ENCODE peak calls at places on chromosomes 4 and X, in eight cellular contexts. One of them, this sample, is unnamed.

GRCh38 chr4:189124149-189124758 is 816.4 kb upstream of the FRG1 start:
- DNase-seq in dorsolateral prefrontal cortex: no peak
- DNase-seq in AG04450: peak
- DNase-seq in K562: no peak
- DNase-seq in colonic mucosa: no peak
- DNase-seq in left ventricle myocardium inferior: no peak
- DNase-seq in esophagus squamous epithelium: no peak
- DNase-seq in cardiac muscle cell: peak
- DNase-seq in this sample: peak

GRCh38 chr4:117560329-117560728 is 474.0 kb upstream of the NDST3 start:
- DNase-seq in left ventricle myocardium inferior: no peak
- DNase-seq in cardiac muscle cell: peak
- DNase-seq in K562: no peak
- DNase-seq in dorsolateral prefrontal cortex: no peak
- DNase-seq in colonic mucosa: no peak
- DNase-seq in esophagus squamous epithelium: no peak
- DNase-seq in AG04450: peak
- DNase-seq in this sample: no peak

GRCh38 chr4:92600638-92601037 is 296.9 kb downstream of the GRID2 start:
- DNase-seq in cardiac muscle cell: no peak
- DNase-seq in AG04450: no peak
- DNase-seq in left ventricle myocardium inferior: no peak
- DNase-seq in K562: no peak
- DNase-seq in dorsolateral prefrontal cortex: no peak
- DNase-seq in colonic mucosa: no peak
- DNase-seq in esophagus squamous epithelium: no peak
- DNase-seq in this sample: peak

GRCh38 chrX:38262715-38263620 is 42.3 kb upstream of the SRPX start:
- DNase-seq in dorsolateral prefrontal cortex: no peak
- DNase-seq in left ventricle myocardium inferior: no peak
- DNase-seq in colonic mucosa: no peak
- DNase-seq in cardiac muscle cell: peak
- DNase-seq in esophagus squamous epithelium: no peak
- DNase-seq in K562: no peak
- DNase-seq in AG04450: peak
- DNase-seq in this sample: no peak

GRCh38 chr4:8303081-8303480 is 33.5 kb downstream of the HTRA3 start:
- DNase-seq in esophagus squamous epithelium: no peak
- DNase-seq in dorsolateral prefrontal cortex: peak
- DNase-seq in cardiac muscle cell: no peak
- DNase-seq in AG04450: no peak
- DNase-seq in left ventricle myocardium inferior: no peak
- DNase-seq in K562: no peak
- DNase-seq in colonic mucosa: no peak
- DNase-seq in this sample: peak

GRCh38 chr4:129526812-129527211 is 430.9 kb downstream of the C4orf33 start:
- DNase-seq in left ventricle myocardium inferior: no peak
- DNase-seq in cardiac muscle cell: peak
- DNase-seq in colonic mucosa: no peak
- DNase-seq in esophagus squamous epithelium: no peak
- DNase-seq in K562: no peak
- DNase-seq in AG04450: no peak
- DNase-seq in dorsolateral prefrontal cortex: no peak
- DNase-seq in this sample: no peak

GRCh38 chrX:103747199-103747598 is 29.4 kb upstream of the PLP1 start:
- DNase-seq in left ventricle myocardium inferior: no peak
- DNase-seq in esophagus squamous epithelium: no peak
- DNase-seq in K562: no peak
- DNase-seq in cardiac muscle cell: no peak
- DNase-seq in dorsolateral prefrontal cortex: no peak
- DNase-seq in AG04450: no peak
- DNase-seq in colonic mucosa: no peak
- DNase-seq in this sample: no peak

GRCh38 chr4:18077808-18078207 is 56.3 kb upstream of the LCORL start:
- DNase-seq in AG04450: no peak
- DNase-seq in colonic mucosa: no peak
- DNase-seq in esophagus squamous epithelium: no peak
- DNase-seq in dorsolateral prefrontal cortex: no peak
- DNase-seq in K562: no peak
- DNase-seq in cardiac muscle cell: no peak
- DNase-seq in left ventricle myocardium inferior: no peak
- DNase-seq in this sample: no peak

GRCh38 chr4:1715002-1715761 is 3.1 kb upstream of the SLBP start:
- DNase-seq in K562: no peak
- DNase-seq in colonic mucosa: no peak
- DNase-seq in cardiac muscle cell: no peak
- DNase-seq in dorsolateral prefrontal cortex: peak
- DNase-seq in esophagus squamous epithelium: no peak
- DNase-seq in AG04450: no peak
- DNase-seq in left ventricle myocardium inferior: no peak
- DNase-seq in this sample: no peak

GRCh38 chr4:132085105-132085504 is 1064.0 kb upstream of the PCDH10 start:
- DNase-seq in esophagus squamous epithelium: no peak
- DNase-seq in cardiac muscle cell: no peak
- DNase-seq in dorsolateral prefrontal cortex: no peak
- DNase-seq in left ventricle myocardium inferior: no peak
- DNase-seq in colonic mucosa: no peak
- DNase-seq in AG04450: no peak
- DNase-seq in K562: no peak
- DNase-seq in this sample: no peak

GRCh38 chr4:16931906-16932305 is 33.5 kb upstream of the LDB2 start:
- DNase-seq in K562: no peak
- DNase-seq in AG04450: peak
- DNase-seq in colonic mucosa: no peak
- DNase-seq in left ventricle myocardium inferior: no peak
- DNase-seq in esophagus squamous epithelium: no peak
- DNase-seq in dorsolateral prefrontal cortex: no peak
- DNase-seq in cardiac muscle cell: peak
- DNase-seq in this sample: no peak

GRCh38 chr4:6019316-6020263 is 1.4 kb upstream of the C4orf50 start:
- DNase-seq in cardiac muscle cell: peak
- DNase-seq in dorsolateral prefrontal cortex: no peak
- DNase-seq in left ventricle myocardium inferior: no peak
- DNase-seq in esophagus squamous epithelium: no peak
- DNase-seq in AG04450: peak
- DNase-seq in K562: peak
- DNase-seq in colonic mucosa: peak
- DNase-seq in this sample: peak

GRCh38 chrX:311156-312129 is 7.2 kb downstream of the GTPBP6 start:
- DNase-seq in cardiac muscle cell: no peak
- DNase-seq in dorsolateral prefrontal cortex: peak
- DNase-seq in esophagus squamous epithelium: no peak
- DNase-seq in colonic mucosa: no peak
- DNase-seq in left ventricle myocardium inferior: no peak
- DNase-seq in AG04450: no peak
- DNase-seq in K562: no peak
- DNase-seq in this sample: no peak

GRCh38 chr4:188295899-188296298 is 156.7 kb downstream of the TRIML1 start:
- DNase-seq in esophagus squamous epithelium: no peak
- DNase-seq in left ventricle myocardium inferior: no peak
- DNase-seq in colonic mucosa: no peak
- DNase-seq in dorsolateral prefrontal cortex: no peak
- DNase-seq in K562: no peak
- DNase-seq in cardiac muscle cell: peak
- DNase-seq in AG04450: no peak
- DNase-seq in this sample: no peak

GRCh38 chr4:79949186-79949585 is 123.8 kb downstream of the ANTXR2 start:
- DNase-seq in AG04450: no peak
- DNase-seq in left ventricle myocardium inferior: no peak
- DNase-seq in dorsolateral prefrontal cortex: no peak
- DNase-seq in esophagus squamous epithelium: no peak
- DNase-seq in K562: no peak
- DNase-seq in cardiac muscle cell: no peak
- DNase-seq in colonic mucosa: no peak
- DNase-seq in this sample: peak

GRCh38 chr4:79948739-79949138 is 124.3 kb downstream of the ANTXR2 start:
- DNase-seq in left ventricle myocardium inferior: no peak
- DNase-seq in AG04450: no peak
- DNase-seq in cardiac muscle cell: no peak
- DNase-seq in dorsolateral prefrontal cortex: no peak
- DNase-seq in esophagus squamous epithelium: no peak
- DNase-seq in colonic mucosa: no peak
- DNase-seq in K562: no peak
- DNase-seq in this sample: no peak

GRCh38 chr4:79947386-79947785 is 125.6 kb downstream of the ANTXR2 start:
- DNase-seq in cardiac muscle cell: no peak
- DNase-seq in esophagus squamous epithelium: no peak
- DNase-seq in left ventricle myocardium inferior: no peak
- DNase-seq in K562: no peak
- DNase-seq in AG04450: no peak
- DNase-seq in colonic mucosa: no peak
- DNase-seq in dorsolateral prefrontal cortex: no peak
- DNase-seq in this sample: no peak
- H3K27ac ChIP-seq in cardiac muscle cell: peak
- H3K27ac ChIP-seq in esophagus squamous epithelium: no peak
- H3K27ac ChIP-seq in left ventricle myocardium inferior: no peak
- H3K27ac ChIP-seq in K562: no peak
- H3K27ac ChIP-seq in AG04450: no peak
- H3K27ac ChIP-seq in colonic mucosa: no peak
- H3K27ac ChIP-seq in dorsolateral prefrontal cortex: no peak
- H3K27ac ChIP-seq in this sample: peak

GRCh38 chr4:142331646-142332045 is 514.5 kb downstream of the INPP4B start:
- DNase-seq in esophagus squamous epithelium: no peak
- DNase-seq in colonic mucosa: no peak
- DNase-seq in cardiac muscle cell: peak
- DNase-seq in dorsolateral prefrontal cortex: no peak
- DNase-seq in K562: no peak
- DNase-seq in left ventricle myocardium inferior: no peak
- DNase-seq in AG04450: no peak
- DNase-seq in this sample: no peak

GRCh38 chr4:142324572-142324971 is 521.5 kb downstream of the INPP4B start:
- DNase-seq in esophagus squamous epithelium: no peak
- DNase-seq in colonic mucosa: no peak
- DNase-seq in dorsolateral prefrontal cortex: no peak
- DNase-seq in cardiac muscle cell: no peak
- DNase-seq in left ventricle myocardium inferior: no peak
- DNase-seq in AG04450: no peak
- DNase-seq in K562: no peak
- DNase-seq in this sample: no peak

GRCh38 chr4:142326181-142326580 is 519.9 kb downstream of the INPP4B start:
- DNase-seq in cardiac muscle cell: no peak
- DNase-seq in esophagus squamous epithelium: no peak
- DNase-seq in K562: no peak
- DNase-seq in AG04450: no peak
- DNase-seq in colonic mucosa: no peak
- DNase-seq in left ventricle myocardium inferior: no peak
- DNase-seq in dorsolateral prefrontal cortex: no peak
- DNase-seq in this sample: no peak

GRCh38 chr4:142331132-142331531 is 515.0 kb downstream of the INPP4B start:
- DNase-seq in left ventricle myocardium inferior: peak
- DNase-seq in K562: no peak
- DNase-seq in AG04450: no peak
- DNase-seq in cardiac muscle cell: peak
- DNase-seq in esophagus squamous epithelium: no peak
- DNase-seq in colonic mucosa: no peak
- DNase-seq in dorsolateral prefrontal cortex: no peak
- DNase-seq in this sample: no peak

GRCh38 chr4:142329304-142329703 is 516.8 kb downstream of the INPP4B start:
- DNase-seq in left ventricle myocardium inferior: no peak
- DNase-seq in dorsolateral prefrontal cortex: no peak
- DNase-seq in AG04450: no peak
- DNase-seq in K562: no peak
- DNase-seq in esophagus squamous epithelium: no peak
- DNase-seq in cardiac muscle cell: no peak
- DNase-seq in colonic mucosa: no peak
- DNase-seq in this sample: no peak
- TF ChIP-seq CTCF in left ventricle myocardium inferior: no peak
- TF ChIP-seq CTCF in dorsolateral prefrontal cortex: no peak
- TF ChIP-seq CTCF in AG04450: no peak
- TF ChIP-seq CTCF in K562: no peak
- TF ChIP-seq CTCF in esophagus squamous epithelium: no peak
- TF ChIP-seq CTCF in cardiac muscle cell: no peak
- TF ChIP-seq CTCF in colonic mucosa: no peak
- TF ChIP-seq CTCF in this sample: no peak

DNA sequence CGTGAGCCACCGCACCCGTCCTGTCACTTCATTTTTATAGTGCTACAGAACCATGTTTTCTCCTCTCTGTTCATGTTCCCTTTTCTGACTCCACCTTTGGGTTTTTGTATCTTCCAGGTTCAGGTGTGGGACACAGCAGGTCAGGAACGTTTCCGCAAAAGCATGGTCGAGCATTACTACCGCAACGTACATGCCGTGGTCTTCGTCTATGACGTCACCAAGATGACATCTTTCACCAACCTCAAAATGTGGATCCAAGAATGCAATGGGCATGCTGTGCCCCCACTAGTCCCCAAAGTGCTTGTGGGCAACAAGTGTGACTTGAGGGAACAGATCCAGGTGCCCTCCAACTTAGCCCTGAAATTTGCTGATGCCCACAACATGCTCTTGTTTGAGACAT is 12.4 kb downstream of the RAB33A start:
- DNase-seq in K562: no peak
- DNase-seq in AG04450: no peak
- DNase-seq in left ventricle myocardium inferior: no peak
- DNase-seq in dorsolateral prefrontal cortex: no peak
- DNase-seq in cardiac muscle cell: no peak
- DNase-seq in esophagus squamous epithelium: no peak
- DNase-seq in colonic mucosa: no peak
- DNase-seq in this sample: no peak
- H3K27ac ChIP-seq in K562: no peak
- H3K27ac ChIP-seq in AG04450: no peak
- H3K27ac ChIP-seq in left ventricle myocardium inferior: no peak
- H3K27ac ChIP-seq in dorsolateral prefrontal cortex: no peak
- H3K27ac ChIP-seq in cardiac muscle cell: no peak
- H3K27ac ChIP-seq in esophagus squamous epithelium: no peak
- H3K27ac ChIP-seq in colonic mucosa: no peak
- H3K27ac ChIP-seq in this sample: no peak

DNA sequence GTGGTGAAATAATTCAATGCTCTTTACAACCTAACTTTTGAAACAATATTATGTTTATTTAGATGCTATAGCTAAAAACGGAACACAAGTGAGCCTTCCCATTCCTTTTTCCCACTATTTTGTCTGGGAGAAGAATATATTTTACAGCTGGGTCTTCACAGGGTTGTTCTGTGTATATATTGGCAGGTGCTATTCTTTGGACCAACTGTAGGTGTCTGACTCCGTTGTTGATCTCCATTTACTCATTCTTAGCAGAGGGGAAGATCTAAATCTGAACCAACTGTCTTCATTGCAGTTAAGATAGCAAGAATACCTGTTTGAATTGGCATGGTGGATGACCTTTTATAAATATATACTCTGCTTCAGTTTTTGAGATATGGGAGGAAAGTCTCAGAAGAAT is 257.4 kb downstream of the CFAP299 start:
- DNase-seq in colonic mucosa: no peak
- DNase-seq in left ventricle myocardium inferior: no peak
- DNase-seq in esophagus squamous epithelium: no peak
- DNase-seq in AG04450: no peak
- DNase-seq in K562: no peak
- DNase-seq in dorsolateral prefrontal cortex: no peak
- DNase-seq in cardiac muscle cell: no peak
- DNase-seq in this sample: no peak
- TF ChIP-seq CTCF in colonic mucosa: peak
- TF ChIP-seq CTCF in left ventricle myocardium inferior: no peak
- TF ChIP-seq CTCF in esophagus squamous epithelium: no peak
- TF ChIP-seq CTCF in AG04450: no peak
- TF ChIP-seq CTCF in K562: no peak
- TF ChIP-seq CTCF in dorsolateral prefrontal cortex: no peak
- TF ChIP-seq CTCF in cardiac muscle cell: peak
- TF ChIP-seq CTCF in this sample: no peak

This sample was measured in WERI-Rb-1.